ENCODE peak calls at places on chromosomes 1 and 21, in four cellular contexts. One of them, this sample, is unnamed.

GRCh38 chr1:80441664-80442063 is 1359.1 kb upstream of the ADGRL2 start:
- DNase-seq in astrocyte: no peak
- DNase-seq in RWPE1: no peak
- DNase-seq in iPS-NIHi11: no peak
- DNase-seq in this sample: no peak

GRCh38 chr1:56923207-56923606 is 42.6 kb downstream of the C8B start:
- DNase-seq in RWPE1: no peak
- DNase-seq in iPS-NIHi11: no peak
- DNase-seq in astrocyte: no peak
- DNase-seq in this sample: no peak

GRCh38 chr1:158053276-158053675 is 59.8 kb downstream of the KIRREL1 start:
- DNase-seq in astrocyte: peak; percentile 15
- DNase-seq in iPS-NIHi11: no peak
- DNase-seq in RWPE1: no peak
- DNase-seq in this sample: no peak

GRCh38 chr1:48049823-48050539 is 52.8 kb upstream of the TRABD2B start:
- DNase-seq in astrocyte: no peak
- DNase-seq in iPS-NIHi11: no peak
- DNase-seq in RWPE1: no peak
- DNase-seq in this sample: no peak

GRCh38 chr1:75792091-75792490 is 4.6 kb upstream of the MSH4 start:
- DNase-seq in astrocyte: no peak
- DNase-seq in iPS-NIHi11: no peak
- DNase-seq in RWPE1: no peak
- DNase-seq in this sample: no peak

GRCh38 chr1:61757945-61758344 is 15.7 kb downstream of the PATJ start:
- DNase-seq in RWPE1: no peak
- DNase-seq in astrocyte: peak; percentile 65
- DNase-seq in iPS-NIHi11: no peak
- DNase-seq in this sample: no peak

GRCh38 chr21:35506352-35506751 is 457.2 kb upstream of the RUNX1 start:
- DNase-seq in astrocyte: peak; percentile 84
- DNase-seq in RWPE1: no peak
- DNase-seq in iPS-NIHi11: peak; percentile 28
- DNase-seq in this sample: no peak

GRCh38 chr1:162397039-162397448 is 14.9 kb downstream of the SH2D1B start:
- DNase-seq in iPS-NIHi11: no peak
- DNase-seq in astrocyte: no peak
- DNase-seq in RWPE1: no peak
- DNase-seq in this sample: no peak

GRCh38 chr1:106554294-106554693 is 502.2 kb upstream of the PRMT6 start:
- DNase-seq in RWPE1: no peak
- DNase-seq in astrocyte: peak; percentile 2
- DNase-seq in iPS-NIHi11: no peak
- DNase-seq in this sample: no peak

GRCh38 chr1:16628361-16629111 is 15.2 kb upstream of the NBPF1 start:
- DNase-seq in iPS-NIHi11: no peak
- DNase-seq in astrocyte: no peak
- DNase-seq in RWPE1: no peak
- DNase-seq in this sample: no peak

GRCh38 chr1:94247146-94248094 is 10.0 kb upstream of the ARHGAP29 start:
- DNase-seq in RWPE1: peak; percentile 79
- DNase-seq in iPS-NIHi11: peak; percentile 94
- DNase-seq in astrocyte: peak; percentile 38
- DNase-seq in this sample: peak; percentile 63

GRCh38 chr1:170619167-170620030 is 44.5 kb upstream of the PRRX1 start:
- DNase-seq in astrocyte: peak; percentile 25
- DNase-seq in iPS-NIHi11: no peak
- DNase-seq in RWPE1: no peak
- DNase-seq in this sample: peak; percentile 8

GRCh38 chr1:188423088-188423487 is 1594.3 kb downstream of the PLA2G4A start:
- DNase-seq in astrocyte: no peak
- DNase-seq in iPS-NIHi11: no peak
- DNase-seq in RWPE1: no peak
- DNase-seq in this sample: no peak

This sample was measured in NCI-H1417.